ENCODE peak calls at places on chromosome 18, in nine cellular contexts. J, V, R, G, C, P, X, Y and Q are unnamed samples.

GRCh38 chr18:59918320-59918755 is 18.5 kb downstream of the PMAIP1 start:
- DNase-seq in J (peak), V (peak), R (no peak), G (peak), C (no peak), P (no peak), X (peak), Y (peak), Q (no peak)

GRCh38 chr18:5519448-5520362 is 24.1 kb downstream of the EPB41L3 start:
- DNase-seq in J (peak), V (no peak), R (no peak), G (no peak), C (no peak), P (no peak), X (no peak), Y (no peak), Q (no peak)

GRCh38 chr18:13629841-13630747 is 96.3 kb downstream of the FAM210A start:
- DNase-seq in J (peak), V (peak), R (peak), G (no peak), C (no peak), P (no peak), X (peak), Y (no peak), Q (peak)

GRCh38 chr18:59377938-59378337 is 18.9 kb upstream of the LMAN1 start:
- DNase-seq in J (no peak), V (no peak), R (no peak), G (no peak), C (no peak), P (no peak), X (no peak), Y (no peak), Q (no peak)

GRCh38 chr18:33838084-33838483 is 260.1 kb downstream of the ASXL3 start:
- DNase-seq in J (no peak), V (peak), R (no peak), G (no peak), C (no peak), P (no peak), X (no peak), Y (no peak), Q (no peak)

GRCh38 chr18:49874238-49874637 is 60.9 kb upstream of the ACAA2 start:
- DNase-seq in J (no peak), V (peak), R (no peak), G (no peak), C (peak), P (no peak), X (no peak), Y (no peak), Q (no peak)

GRCh38 chr18:12973562-12974213 is 17.5 kb upstream of the CEP192 start:
- DNase-seq in J (no peak), V (no peak), R (no peak), G (no peak), C (no peak), P (no peak), X (no peak), Y (no peak), Q (no peak)

GRCh38 chr18:8721094-8721669 is 15.8 kb downstream of the MTCL1 start:
- DNase-seq in J (no peak), V (no peak), R (no peak), G (no peak), C (no peak), P (no peak), X (peak), Y (no peak), Q (no peak)

GRCh38 chr18:48553236-48553635 is 14.4 kb downstream of the CTIF start:
- DNase-seq in J (no peak), V (no peak), R (no peak), G (no peak), C (no peak), P (no peak), X (no peak), Y (no peak), Q (no peak)

GRCh38 chr18:56373601-56374000 is 264.8 kb downstream of the TXNL1 start:
- DNase-seq in J (no peak), V (no peak), R (no peak), G (no peak), C (no peak), P (no peak), X (no peak), Y (no peak), Q (no peak)

GRCh38 chr18:46917808-46918600 is 602 bp downstream of the KATNAL2 start:
- DNase-seq in J (peak), V (peak), R (peak), G (no peak), C (no peak), P (no peak), X (peak), Y (peak), Q (peak)

GRCh38 chr18:63299837-63300787 is 19.5 kb downstream of the BCL2 start:
- DNase-seq in J (no peak), V (peak), R (no peak), G (no peak), C (no peak), P (no peak), X (no peak), Y (no peak), Q (no peak)

GRCh38 chr18:54734059-54734458 is 94.2 kb upstream of the RAB27B start:
- DNase-seq in J (no peak), V (no peak), R (peak), G (peak), C (no peak), P (no peak), X (no peak), Y (no peak), Q (no peak)

GRCh38 chr18:28802546-28802945 is 625.6 kb upstream of the CDH2 start:
- DNase-seq in J (no peak), V (no peak), R (no peak), G (no peak), C (no peak), P (no peak), X (no peak), Y (no peak), Q (no peak)

GRCh38 chr18:44859751-44860458 is 179.2 kb downstream of the SETBP1 start:
- DNase-seq in J (no peak), V (no peak), R (no peak), G (no peak), C (no peak), P (no peak), X (no peak), Y (no peak), Q (no peak)

GRCh38 chr18:50356036-50356945 is 18.6 kb upstream of the SKA1 start:
- DNase-seq in J (no peak), V (peak), R (no peak), G (no peak), C (peak), P (no peak), X (peak), Y (no peak), Q (no peak)

GRCh38 chr18:67669993-67670671 is 153.6 kb upstream of the DSEL start:
- DNase-seq in J (no peak), V (no peak), R (no peak), G (no peak), C (no peak), P (no peak), X (no peak), Y (no peak), Q (no peak)

GRCh38 chr18:28003451-28003850 is 173.5 kb downstream of the CDH2 start:
- DNase-seq in J (no peak), V (no peak), R (no peak), G (no peak), C (no peak), P (no peak), X (no peak), Y (no peak), Q (no peak)

DNA sequence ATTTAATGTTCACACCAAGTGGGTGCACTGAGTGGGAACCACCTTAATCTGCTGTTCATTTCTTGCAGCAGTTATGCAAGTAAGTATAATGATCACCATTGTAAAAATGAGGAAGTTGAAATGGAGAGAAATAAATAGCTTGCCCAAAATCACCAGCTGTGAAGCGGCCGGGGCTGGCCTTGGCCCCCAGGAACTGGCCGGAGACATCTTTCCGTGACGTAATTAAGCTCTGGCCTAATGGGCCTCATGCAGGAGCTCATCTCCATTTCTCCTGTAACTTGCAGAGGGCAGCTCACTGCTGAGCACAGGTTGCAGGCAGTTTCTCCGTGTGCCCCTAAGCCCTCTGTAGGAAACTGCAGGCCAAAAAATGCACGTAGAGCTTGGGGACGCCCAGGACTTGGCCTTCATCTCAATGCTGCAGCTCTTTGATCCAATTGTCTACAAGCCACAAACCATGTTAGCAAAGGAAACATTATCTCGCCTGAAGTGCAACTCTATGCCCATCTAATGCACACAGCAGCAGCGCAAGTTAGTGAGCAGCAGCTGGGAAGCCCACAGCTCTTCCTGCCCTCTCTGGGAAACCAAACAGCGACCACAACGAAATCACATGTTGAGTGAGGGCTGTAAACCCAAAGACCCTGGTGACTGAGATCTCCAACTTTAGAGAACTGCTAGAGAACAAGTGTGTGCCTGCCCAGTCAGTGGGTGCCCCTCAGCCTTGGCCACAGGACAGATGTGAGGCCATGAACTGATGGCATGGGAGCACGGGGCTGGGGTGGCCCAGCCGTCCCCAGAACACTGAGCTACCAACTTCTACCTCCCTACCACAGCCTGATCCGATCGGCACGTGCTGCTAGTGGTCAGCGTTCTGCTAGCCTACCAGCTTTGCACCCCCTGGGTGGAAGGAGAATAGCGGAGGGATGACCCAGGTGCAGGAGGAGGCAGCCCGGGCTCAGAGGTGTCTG is 28.8 kb downstream of the APCDD1 start:
- DNase-seq in J (no peak), V (peak), R (peak), G (no peak), C (peak), P (no peak), X (no peak), Y (no peak), Q (peak)
- H3K4me3 ChIP-seq in J (no peak), V (no peak), R (no peak), G (no peak), C (no peak), P (no peak), X (no peak), Y (no peak), Q (no peak)

GRCh38 chr18:2589345-2590060 is 18.1 kb downstream of the NDC80 start:
- DNase-seq in J (no peak), V (no peak), R (no peak), G (no peak), C (no peak), P (no peak), X (peak), Y (no peak), Q (no peak)
- H3K4me3 ChIP-seq in J (no peak), V (no peak), R (no peak), G (no peak), C (no peak), P (peak), X (no peak), Y (no peak), Q (no peak)

GRCh38 chr18:25169701-25170100 is 182.3 kb downstream of the ZNF521 start:
- DNase-seq in J (no peak), V (no peak), R (no peak), G (no peak), C (no peak), P (no peak), X (no peak), Y (no peak), Q (no peak)

GRCh38 chr18:25168011-25168410 is 184.0 kb downstream of the ZNF521 start:
- DNase-seq in J (no peak), V (no peak), R (no peak), G (no peak), C (no peak), P (no peak), X (no peak), Y (no peak), Q (no peak)

GRCh38 chr18:25166113-25166512 is 185.9 kb downstream of the ZNF521 start:
- DNase-seq in J (no peak), V (no peak), R (no peak), G (no peak), C (no peak), P (no peak), X (no peak), Y (no peak), Q (no peak)

GRCh38 chr18:25164837-25165791 is 186.9 kb downstream of the ZNF521 start:
- DNase-seq in J (no peak), V (peak), R (peak), G (no peak), C (peak), P (no peak), X (no peak), Y (no peak), Q (peak)

GRCh38 chr18:25164211-25164836 is 187.6 kb downstream of the ZNF521 start:
- DNase-seq in J (no peak), V (peak), R (no peak), G (no peak), C (no peak), P (no peak), X (no peak), Y (no peak), Q (no peak)
- H3K4me3 ChIP-seq in J (no peak), V (peak), R (no peak), G (peak), C (peak), P (no peak), X (no peak), Y (peak), Q (no peak)

DNA sequence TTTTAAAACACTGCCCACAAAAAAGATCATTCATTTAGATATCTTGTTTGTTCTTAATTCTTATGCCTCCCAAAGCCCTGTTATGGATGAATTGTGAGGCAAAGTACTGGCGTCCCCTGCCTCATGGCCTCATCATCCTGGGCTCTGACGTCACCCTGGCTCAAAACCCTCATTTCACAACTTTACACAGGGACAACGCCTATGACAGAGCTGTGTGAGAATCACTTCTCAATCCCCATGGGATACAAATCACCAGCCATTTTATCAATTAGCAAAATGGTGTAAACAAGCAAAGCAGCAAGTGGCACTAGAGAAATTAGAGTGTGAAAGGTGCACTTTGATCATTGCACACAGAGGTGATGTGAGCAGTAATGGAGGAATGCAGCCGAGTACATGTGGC is 16.6 kb downstream of the FHOD3 start:
- DNase-seq in J (no peak), V (peak), R (no peak), G (no peak), C (no peak), P (no peak), X (no peak), Y (no peak), Q (no peak)
- H3K4me3 ChIP-seq in J (no peak), V (no peak), R (no peak), G (no peak), C (no peak), P (no peak), X (no peak), Y (no peak), Q (no peak)

GRCh38 chr18:7458873-7459272 is 108.2 kb upstream of the PTPRM start:
- DNase-seq in J (no peak), V (no peak), R (no peak), G (no peak), C (no peak), P (no peak), X (no peak), Y (no peak), Q (no peak)

GRCh38 chr18:7454429-7454828 is 112.7 kb upstream of the PTPRM start:
- DNase-seq in J (no peak), V (no peak), R (no peak), G (no peak), C (no peak), P (no peak), X (peak), Y (no peak), Q (no peak)

GRCh38 chr18:7457276-7457675 is 109.8 kb upstream of the PTPRM start:
- DNase-seq in J (no peak), V (no peak), R (no peak), G (no peak), C (no peak), P (no peak), X (peak), Y (no peak), Q (no peak)

GRCh38 chr18:7464245-7464966 is 102.7 kb upstream of the PTPRM start:
- DNase-seq in J (no peak), V (no peak), R (no peak), G (no peak), C (no peak), P (no peak), X (no peak), Y (no peak), Q (no peak)

GRCh38 chr18:7459851-7460774 is 107.0 kb upstream of the PTPRM start:
- DNase-seq in J (peak), V (no peak), R (no peak), G (no peak), C (no peak), P (no peak), X (no peak), Y (no peak), Q (peak)
- H3K4me3 ChIP-seq in J (no peak), V (no peak), R (no peak), G (no peak), C (no peak), P (no peak), X (no peak), Y (no peak), Q (peak)

GRCh38 chr18:159933-160332 is 1.6 kb downstream of the USP14 start:
- DNase-seq in J (no peak), V (no peak), R (no peak), G (no peak), C (no peak), P (no peak), X (no peak), Y (no peak), Q (no peak)
- H3K4me3 ChIP-seq in J (peak), V (peak), R (no peak), G (no peak), C (no peak), P (no peak), X (no peak), Y (no peak), Q (no peak)

GRCh38 chr18:74501386-74501785 is 5.2 kb downstream of the CNDP2 start:
- DNase-seq in J (no peak), V (no peak), R (no peak), G (no peak), C (no peak), P (no peak), X (peak), Y (no peak), Q (no peak)
- H3K4me3 ChIP-seq in J (no peak), V (peak), R (no peak), G (no peak), C (peak), P (no peak), X (no peak), Y (peak), Q (no peak)

GRCh38 chr18:75229437-75229836 is 18.8 kb downstream of the TSHZ1 start:
- DNase-seq in J (no peak), V (no peak), R (no peak), G (no peak), C (no peak), P (no peak), X (no peak), Y (no peak), Q (no peak)

GRCh38 chr18:75228967-75229366 is 18.4 kb downstream of the TSHZ1 start:
- DNase-seq in J (no peak), V (no peak), R (no peak), G (no peak), C (no peak), P (no peak), X (no peak), Y (no peak), Q (no peak)

GRCh38 chr18:75226301-75226955 is 15.8 kb downstream of the TSHZ1 start:
- DNase-seq in J (no peak), V (no peak), R (no peak), G (no peak), C (no peak), P (no peak), X (no peak), Y (no peak), Q (no peak)

GRCh38 chr18:75226956-75227316 is 16.3 kb downstream of the TSHZ1 start:
- DNase-seq in J (no peak), V (no peak), R (no peak), G (no peak), C (no peak), P (no peak), X (no peak), Y (no peak), Q (no peak)

DNA sequence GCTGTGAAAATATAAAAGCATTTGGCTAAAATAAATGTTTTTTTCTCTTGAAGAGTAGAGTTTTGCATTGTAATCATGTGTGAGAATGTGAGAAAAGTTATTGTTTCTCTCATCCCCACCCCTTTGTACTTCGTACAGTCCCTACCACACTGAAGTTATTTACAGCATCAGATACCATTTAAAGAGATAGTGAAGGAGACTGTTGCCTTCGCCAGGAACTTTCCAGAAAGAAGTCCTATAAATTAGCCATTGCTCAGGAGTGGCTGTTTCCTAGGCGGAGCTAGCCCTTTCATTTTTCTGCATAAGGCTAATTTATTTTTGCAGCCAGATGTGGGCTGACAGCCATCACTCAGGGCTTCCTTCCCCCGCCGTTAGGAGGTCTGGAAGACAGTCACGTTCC is 16.9 kb downstream of the TSHZ1 start:
- DNase-seq in J (no peak), V (no peak), R (no peak), G (no peak), C (no peak), P (no peak), X (no peak), Y (no peak), Q (no peak)
- H3K4me3 ChIP-seq in J (no peak), V (no peak), R (no peak), G (no peak), C (no peak), P (no peak), X (no peak), Y (peak), Q (no peak)